ENCODE peak calls at places on chromosomes 12 and 14, in eight cellular contexts. One of them, this sample, is unnamed.

GRCh38 chr14:76271371-76271770 is 104.6 kb upstream of the ESRRB start:
- DNase-seq in HFF-Myc: no peak
- DNase-seq in stimulated activated CD8-positive, alpha-beta memory T cell treated with anti-CD3 and anti-CD28 coated beads, Interleukin-2, amount 100 ng/mL, for 1 hour: no peak
- DNase-seq in NCI-H2171: no peak
- DNase-seq in activated CD4-positive, CD25-positive, alpha-beta regulatory T cell: no peak
- DNase-seq in Right ventricle myocardium superior: no peak
- DNase-seq in GOT3: no peak
- DNase-seq in mucosa of gallbladder: no peak
- DNase-seq in this sample: no peak

GRCh38 chr12:39071611-39072010 is 166.2 kb upstream of the CPNE8 start:
- DNase-seq in HFF-Myc: no peak
- DNase-seq in stimulated activated CD8-positive, alpha-beta memory T cell treated with anti-CD3 and anti-CD28 coated beads, Interleukin-2, amount 100 ng/mL, for 1 hour: no peak
- DNase-seq in NCI-H2171: no peak
- DNase-seq in activated CD4-positive, CD25-positive, alpha-beta regulatory T cell: no peak
- DNase-seq in Right ventricle myocardium superior: no peak
- DNase-seq in GOT3: no peak
- DNase-seq in mucosa of gallbladder: no peak
- DNase-seq in this sample: no peak

GRCh38 chr14:65156568-65157366 is 54.5 kb upstream of the MAX start:
- DNase-seq in HFF-Myc: peak
- DNase-seq in stimulated activated CD8-positive, alpha-beta memory T cell treated with anti-CD3 and anti-CD28 coated beads, Interleukin-2, amount 100 ng/mL, for 1 hour: no peak
- DNase-seq in NCI-H2171: no peak
- DNase-seq in activated CD4-positive, CD25-positive, alpha-beta regulatory T cell: no peak
- DNase-seq in Right ventricle myocardium superior: peak
- DNase-seq in GOT3: no peak
- DNase-seq in mucosa of gallbladder: no peak
- DNase-seq in this sample: no peak

GRCh38 chr14:49194067-49194466 is 392.1 kb downstream of the RPS29 start:
- DNase-seq in HFF-Myc: no peak
- DNase-seq in stimulated activated CD8-positive, alpha-beta memory T cell treated with anti-CD3 and anti-CD28 coated beads, Interleukin-2, amount 100 ng/mL, for 1 hour: no peak
- DNase-seq in NCI-H2171: no peak
- DNase-seq in activated CD4-positive, CD25-positive, alpha-beta regulatory T cell: no peak
- DNase-seq in Right ventricle myocardium superior: peak
- DNase-seq in GOT3: no peak
- DNase-seq in mucosa of gallbladder: no peak
- DNase-seq in this sample: no peak

GRCh38 chr12:88142610-88142991 is 494 bp downstream of the TMTC3 start:
- DNase-seq in HFF-Myc: no peak
- DNase-seq in stimulated activated CD8-positive, alpha-beta memory T cell treated with anti-CD3 and anti-CD28 coated beads, Interleukin-2, amount 100 ng/mL, for 1 hour: no peak
- DNase-seq in NCI-H2171: no peak
- DNase-seq in activated CD4-positive, CD25-positive, alpha-beta regulatory T cell: peak
- DNase-seq in Right ventricle myocardium superior: peak
- DNase-seq in GOT3: no peak
- DNase-seq in mucosa of gallbladder: peak
- DNase-seq in this sample: no peak

GRCh38 chr12:31600252-31600651 is 9.3 kb upstream of the DENND5B start:
- DNase-seq in HFF-Myc: no peak
- DNase-seq in stimulated activated CD8-positive, alpha-beta memory T cell treated with anti-CD3 and anti-CD28 coated beads, Interleukin-2, amount 100 ng/mL, for 1 hour: no peak
- DNase-seq in NCI-H2171: no peak
- DNase-seq in activated CD4-positive, CD25-positive, alpha-beta regulatory T cell: no peak
- DNase-seq in Right ventricle myocardium superior: no peak
- DNase-seq in GOT3: no peak
- DNase-seq in mucosa of gallbladder: no peak
- DNase-seq in this sample: no peak

GRCh38 chr12:68608191-68608590 is 2.5 kb upstream of the RAP1B start:
- DNase-seq in HFF-Myc: no peak
- DNase-seq in stimulated activated CD8-positive, alpha-beta memory T cell treated with anti-CD3 and anti-CD28 coated beads, Interleukin-2, amount 100 ng/mL, for 1 hour: no peak
- DNase-seq in NCI-H2171: no peak
- DNase-seq in activated CD4-positive, CD25-positive, alpha-beta regulatory T cell: no peak
- DNase-seq in Right ventricle myocardium superior: no peak
- DNase-seq in GOT3: no peak
- DNase-seq in mucosa of gallbladder: no peak
- DNase-seq in this sample: no peak

GRCh38 chr14:26594148-26594547 is 3.7 kb downstream of the NOVA1 start:
- DNase-seq in HFF-Myc: no peak
- DNase-seq in stimulated activated CD8-positive, alpha-beta memory T cell treated with anti-CD3 and anti-CD28 coated beads, Interleukin-2, amount 100 ng/mL, for 1 hour: no peak
- DNase-seq in NCI-H2171: no peak
- DNase-seq in activated CD4-positive, CD25-positive, alpha-beta regulatory T cell: no peak
- DNase-seq in Right ventricle myocardium superior: no peak
- DNase-seq in GOT3: no peak
- DNase-seq in mucosa of gallbladder: no peak
- DNase-seq in this sample: no peak

GRCh38 chr14:65937079-65937803 is 524.7 kb downstream of the FUT8 start:
- DNase-seq in HFF-Myc: no peak
- DNase-seq in stimulated activated CD8-positive, alpha-beta memory T cell treated with anti-CD3 and anti-CD28 coated beads, Interleukin-2, amount 100 ng/mL, for 1 hour: no peak
- DNase-seq in NCI-H2171: no peak
- DNase-seq in activated CD4-positive, CD25-positive, alpha-beta regulatory T cell: no peak
- DNase-seq in Right ventricle myocardium superior: no peak
- DNase-seq in GOT3: no peak
- DNase-seq in mucosa of gallbladder: no peak
- DNase-seq in this sample: no peak